ENCODE peak calls at places on chromosomes 16 and 17, in ten cellular contexts. One of them, this sample, is unnamed. For H3K27me3 and H3K36me3, the result is how much of the 10 kb centered on the place peaks cover.

GRCh38 chr17:2064980-2065785 is 10.3 kb downstream of the HIC1 start:
- DNase-seq in kidney epithelial cell: no peak
- DNase-seq in IMR-90: peak
- DNase-seq in cardiac muscle cell: peak
- DNase-seq in CD8-positive, alpha-beta memory T cell: peak
- DNase-seq in tibial artery: peak
- DNase-seq in pancreas: no peak
- DNase-seq in GM12878: no peak
- DNase-seq in right atrium auricular region: no peak
- DNase-seq in left ventricle myocardium inferior: no peak
- DNase-seq in this sample: no peak

GRCh38 chr16:68349838-68350410 is 39.1 kb downstream of the PRMT7 start:
- DNase-seq in kidney epithelial cell: no peak
- DNase-seq in IMR-90: no peak
- DNase-seq in cardiac muscle cell: no peak
- DNase-seq in CD8-positive, alpha-beta memory T cell: no peak
- DNase-seq in tibial artery: no peak
- DNase-seq in pancreas: no peak
- DNase-seq in GM12878: no peak
- DNase-seq in right atrium auricular region: no peak
- DNase-seq in left ventricle myocardium inferior: no peak
- DNase-seq in this sample: no peak

GRCh38 chr17:67376509-67376891 is 581 bp upstream of the PITPNC1 start:
- DNase-seq in kidney epithelial cell: no peak
- DNase-seq in IMR-90: peak
- DNase-seq in cardiac muscle cell: peak
- DNase-seq in CD8-positive, alpha-beta memory T cell: no peak
- DNase-seq in tibial artery: no peak
- DNase-seq in pancreas: no peak
- DNase-seq in GM12878: no peak
- DNase-seq in right atrium auricular region: no peak
- DNase-seq in left ventricle myocardium inferior: no peak
- DNase-seq in this sample: no peak

GRCh38 chr16:81198635-81199034 is 39.9 kb upstream of the BCO1 start:
- DNase-seq in kidney epithelial cell: no peak
- DNase-seq in IMR-90: no peak
- DNase-seq in cardiac muscle cell: peak
- DNase-seq in CD8-positive, alpha-beta memory T cell: no peak
- DNase-seq in tibial artery: no peak
- DNase-seq in pancreas: no peak
- DNase-seq in GM12878: no peak
- DNase-seq in right atrium auricular region: no peak
- DNase-seq in left ventricle myocardium inferior: no peak
- DNase-seq in this sample: peak

GRCh38 chr16:86809458-86809955 is 231.2 kb downstream of the FOXL1 start:
- DNase-seq in kidney epithelial cell: peak
- DNase-seq in IMR-90: peak
- DNase-seq in cardiac muscle cell: peak
- DNase-seq in CD8-positive, alpha-beta memory T cell: no peak
- DNase-seq in tibial artery: no peak
- DNase-seq in pancreas: no peak
- DNase-seq in GM12878: no peak
- DNase-seq in right atrium auricular region: no peak
- DNase-seq in left ventricle myocardium inferior: no peak
- DNase-seq in this sample: no peak

GRCh38 chr16:27240948-27241531 is 27.5 kb downstream of the NSMCE1 start:
- DNase-seq in kidney epithelial cell: no peak
- DNase-seq in IMR-90: peak
- DNase-seq in cardiac muscle cell: peak
- DNase-seq in CD8-positive, alpha-beta memory T cell: no peak
- DNase-seq in tibial artery: no peak
- DNase-seq in pancreas: peak
- DNase-seq in GM12878: no peak
- DNase-seq in right atrium auricular region: peak
- DNase-seq in left ventricle myocardium inferior: no peak
- DNase-seq in this sample: no peak

GRCh38 chr17:72150632-72151460 is 30.0 kb downstream of the SOX9 start:
- DNase-seq in kidney epithelial cell: no peak
- DNase-seq in IMR-90: no peak
- DNase-seq in cardiac muscle cell: peak
- DNase-seq in CD8-positive, alpha-beta memory T cell: no peak
- DNase-seq in tibial artery: no peak
- DNase-seq in pancreas: no peak
- DNase-seq in GM12878: no peak
- DNase-seq in right atrium auricular region: no peak
- DNase-seq in left ventricle myocardium inferior: no peak
- DNase-seq in this sample: no peak

GRCh38 chr16:28189237-28189636 is 22.5 kb downstream of the XPO6 start:
- DNase-seq in kidney epithelial cell: no peak
- DNase-seq in IMR-90: peak
- DNase-seq in cardiac muscle cell: no peak
- DNase-seq in CD8-positive, alpha-beta memory T cell: no peak
- DNase-seq in tibial artery: no peak
- DNase-seq in pancreas: no peak
- DNase-seq in GM12878: no peak
- DNase-seq in right atrium auricular region: no peak
- DNase-seq in left ventricle myocardium inferior: no peak
- DNase-seq in this sample: no peak

GRCh38 chr16:85028638-85029412 is 1.2 kb downstream of the KIAA0513 start:
- DNase-seq in kidney epithelial cell: no peak
- DNase-seq in IMR-90: peak
- DNase-seq in cardiac muscle cell: peak
- DNase-seq in CD8-positive, alpha-beta memory T cell: peak
- DNase-seq in tibial artery: peak
- DNase-seq in pancreas: peak
- DNase-seq in GM12878: no peak
- DNase-seq in right atrium auricular region: no peak
- DNase-seq in left ventricle myocardium inferior: no peak
- DNase-seq in this sample: no peak

GRCh38 chr17:3913531-3914318 is 2.5 kb downstream of the P2RX1 start:
- DNase-seq in kidney epithelial cell: no peak
- DNase-seq in IMR-90: peak
- DNase-seq in cardiac muscle cell: peak
- DNase-seq in CD8-positive, alpha-beta memory T cell: peak
- DNase-seq in tibial artery: peak
- DNase-seq in pancreas: peak
- DNase-seq in GM12878: peak
- DNase-seq in right atrium auricular region: no peak
- DNase-seq in left ventricle myocardium inferior: peak
- DNase-seq in this sample: peak

GRCh38 chr17:30104575-30105339 is 11.9 kb upstream of the NSRP1 start:
- DNase-seq in kidney epithelial cell: no peak
- DNase-seq in IMR-90: peak
- DNase-seq in cardiac muscle cell: peak
- DNase-seq in CD8-positive, alpha-beta memory T cell: peak
- DNase-seq in tibial artery: peak
- DNase-seq in pancreas: peak
- DNase-seq in GM12878: peak
- DNase-seq in right atrium auricular region: peak
- DNase-seq in left ventricle myocardium inferior: peak
- DNase-seq in this sample: peak

GRCh38 chr17:73359987-73360410 is 48.2 kb upstream of the CDC42EP4 start:
- DNase-seq in kidney epithelial cell: no peak
- DNase-seq in IMR-90: no peak
- DNase-seq in cardiac muscle cell: no peak
- DNase-seq in CD8-positive, alpha-beta memory T cell: no peak
- DNase-seq in tibial artery: no peak
- DNase-seq in pancreas: peak
- DNase-seq in GM12878: no peak
- DNase-seq in right atrium auricular region: no peak
- DNase-seq in left ventricle myocardium inferior: peak
- DNase-seq in this sample: peak
- H3K27me3 ChIP-seq in kidney epithelial cell: under half
- H3K27me3 ChIP-seq in IMR-90: under half
- H3K27me3 ChIP-seq in cardiac muscle cell: under half
- H3K27me3 ChIP-seq in CD8-positive, alpha-beta memory T cell: under half
- H3K27me3 ChIP-seq in tibial artery: under half
- H3K27me3 ChIP-seq in pancreas: under half
- H3K27me3 ChIP-seq in GM12878: under half
- H3K27me3 ChIP-seq in right atrium auricular region: under half
- H3K27me3 ChIP-seq in left ventricle myocardium inferior: under half
- H3K27me3 ChIP-seq in this sample: under half

DNA sequence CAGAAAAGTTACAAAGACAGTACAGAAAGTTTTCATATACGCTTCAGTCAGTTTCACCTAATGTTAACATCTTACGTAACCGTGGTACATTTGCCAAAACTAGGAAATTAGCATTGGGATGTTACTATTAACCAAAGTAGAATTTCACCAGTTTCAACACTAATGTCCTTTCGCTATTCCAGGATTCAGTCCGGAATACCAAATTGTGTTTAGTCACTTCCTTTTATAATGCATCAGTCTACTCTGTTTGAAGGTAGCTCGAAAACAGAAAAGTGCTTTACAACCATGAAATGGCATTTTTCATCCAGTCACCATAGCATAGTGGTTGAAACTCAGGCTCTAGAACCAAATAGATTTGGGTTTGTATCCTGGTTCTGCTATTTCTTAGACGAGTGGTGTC is 29.4 kb downstream of the AP2B1 start:
- DNase-seq in kidney epithelial cell: no peak
- DNase-seq in IMR-90: no peak
- DNase-seq in cardiac muscle cell: no peak
- DNase-seq in CD8-positive, alpha-beta memory T cell: no peak
- DNase-seq in tibial artery: no peak
- DNase-seq in pancreas: no peak
- DNase-seq in GM12878: no peak
- DNase-seq in right atrium auricular region: no peak
- DNase-seq in left ventricle myocardium inferior: no peak
- DNase-seq in this sample: no peak
- H3K36me3 ChIP-seq in kidney epithelial cell: under half
- H3K36me3 ChIP-seq in IMR-90: under half
- H3K36me3 ChIP-seq in cardiac muscle cell: under half
- H3K36me3 ChIP-seq in CD8-positive, alpha-beta memory T cell: under half
- H3K36me3 ChIP-seq in tibial artery: under half
- H3K36me3 ChIP-seq in pancreas: under half
- H3K36me3 ChIP-seq in GM12878: under half
- H3K36me3 ChIP-seq in right atrium auricular region: under half
- H3K36me3 ChIP-seq in left ventricle myocardium inferior: under half
- H3K36me3 ChIP-seq in this sample: under half

GRCh38 chr17:79831367-79832210 is 7.7 kb downstream of the CBX4 start:
- DNase-seq in kidney epithelial cell: no peak
- DNase-seq in IMR-90: no peak
- DNase-seq in cardiac muscle cell: peak
- DNase-seq in CD8-positive, alpha-beta memory T cell: no peak
- DNase-seq in tibial artery: peak
- DNase-seq in pancreas: peak
- DNase-seq in GM12878: no peak
- DNase-seq in right atrium auricular region: no peak
- DNase-seq in left ventricle myocardium inferior: peak
- DNase-seq in this sample: peak

GRCh38 chr17:79830763-79831366 is 8.4 kb downstream of the CBX4 start:
- DNase-seq in kidney epithelial cell: no peak
- DNase-seq in IMR-90: no peak
- DNase-seq in cardiac muscle cell: no peak
- DNase-seq in CD8-positive, alpha-beta memory T cell: no peak
- DNase-seq in tibial artery: no peak
- DNase-seq in pancreas: no peak
- DNase-seq in GM12878: no peak
- DNase-seq in right atrium auricular region: no peak
- DNase-seq in left ventricle myocardium inferior: no peak
- DNase-seq in this sample: no peak

GRCh38 chr17:79833110-79833450 is 6.2 kb downstream of the CBX4 start:
- DNase-seq in kidney epithelial cell: no peak
- DNase-seq in IMR-90: no peak
- DNase-seq in cardiac muscle cell: no peak
- DNase-seq in CD8-positive, alpha-beta memory T cell: no peak
- DNase-seq in tibial artery: no peak
- DNase-seq in pancreas: no peak
- DNase-seq in GM12878: no peak
- DNase-seq in right atrium auricular region: no peak
- DNase-seq in left ventricle myocardium inferior: no peak
- DNase-seq in this sample: no peak

GRCh38 chr17:79833744-79834574 is 5.3 kb downstream of the CBX4 start:
- DNase-seq in kidney epithelial cell: no peak
- DNase-seq in IMR-90: no peak
- DNase-seq in cardiac muscle cell: no peak
- DNase-seq in CD8-positive, alpha-beta memory T cell: no peak
- DNase-seq in tibial artery: no peak
- DNase-seq in pancreas: peak
- DNase-seq in GM12878: no peak
- DNase-seq in right atrium auricular region: no peak
- DNase-seq in left ventricle myocardium inferior: no peak
- DNase-seq in this sample: no peak

DNA sequence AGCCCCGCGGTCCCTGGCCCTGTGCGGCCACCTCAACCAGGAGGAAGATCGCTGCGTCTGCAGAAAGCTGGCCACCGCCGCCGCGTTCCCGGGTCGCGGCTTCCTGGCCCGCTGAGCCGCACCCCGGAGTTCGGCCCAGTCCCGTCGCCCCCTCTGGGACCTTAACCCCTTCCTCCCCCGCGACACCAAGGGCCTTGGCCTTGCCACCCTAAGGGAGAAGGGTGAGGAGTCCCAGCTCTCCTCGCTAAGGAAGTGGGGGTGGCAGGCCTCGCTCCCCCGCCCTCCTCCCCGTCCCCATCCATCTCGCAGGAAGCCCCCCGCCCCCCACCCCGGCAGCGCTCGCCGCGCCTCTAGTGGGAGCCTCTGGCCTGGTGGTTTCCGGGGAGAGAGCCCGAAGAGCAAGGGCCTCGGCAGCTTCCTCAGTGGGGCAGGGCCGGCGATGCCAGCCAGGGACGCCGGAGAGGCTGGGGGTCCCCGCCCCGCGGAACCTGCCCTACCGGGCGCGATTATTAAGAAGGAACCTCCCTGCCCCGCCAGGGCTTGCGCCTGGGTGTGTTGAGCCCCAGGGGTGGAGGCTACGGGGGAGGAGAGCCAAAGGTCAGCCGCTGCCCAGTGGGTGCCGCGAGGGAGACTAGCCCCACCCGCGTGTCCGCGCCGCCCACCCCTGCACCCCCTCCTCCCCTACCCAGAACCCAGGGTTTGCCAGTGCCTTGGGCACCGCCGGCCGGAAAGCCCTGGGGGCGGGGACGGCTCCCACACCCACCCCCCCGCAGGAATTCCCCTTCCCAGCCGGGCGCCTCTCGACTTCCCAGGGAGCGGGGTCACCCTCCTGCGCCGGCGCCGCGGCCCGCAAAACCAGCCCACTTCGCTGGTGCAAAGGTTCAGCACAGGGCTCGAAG is 6.8 kb downstream of the CBX4 start:
- DNase-seq in kidney epithelial cell: no peak
- DNase-seq in IMR-90: no peak
- DNase-seq in cardiac muscle cell: peak
- DNase-seq in CD8-positive, alpha-beta memory T cell: no peak
- DNase-seq in tibial artery: no peak
- DNase-seq in pancreas: peak
- DNase-seq in GM12878: no peak
- DNase-seq in right atrium auricular region: no peak
- DNase-seq in left ventricle myocardium inferior: peak
- DNase-seq in this sample: peak
- H3K4me3 ChIP-seq in kidney epithelial cell: no peak
- H3K4me3 ChIP-seq in IMR-90: no peak
- H3K4me3 ChIP-seq in cardiac muscle cell: peak
- H3K4me3 ChIP-seq in CD8-positive, alpha-beta memory T cell: no peak
- H3K4me3 ChIP-seq in tibial artery: no peak
- H3K4me3 ChIP-seq in pancreas: peak
- H3K4me3 ChIP-seq in GM12878: no peak
- H3K4me3 ChIP-seq in right atrium auricular region: peak
- H3K4me3 ChIP-seq in left ventricle myocardium inferior: peak
- H3K4me3 ChIP-seq in this sample: no peak

GRCh38 chr17:8004899-8005298 is 2.5 kb downstream of the GUCY2D start:
- DNase-seq in kidney epithelial cell: no peak
- DNase-seq in IMR-90: peak
- DNase-seq in cardiac muscle cell: peak
- DNase-seq in CD8-positive, alpha-beta memory T cell: no peak
- DNase-seq in tibial artery: no peak
- DNase-seq in pancreas: no peak
- DNase-seq in GM12878: no peak
- DNase-seq in right atrium auricular region: no peak
- DNase-seq in left ventricle myocardium inferior: no peak
- DNase-seq in this sample: no peak
- H3K27me3 ChIP-seq in kidney epithelial cell: under half
- H3K27me3 ChIP-seq in IMR-90: half or more
- H3K27me3 ChIP-seq in cardiac muscle cell: half or more
- H3K27me3 ChIP-seq in CD8-positive, alpha-beta memory T cell: under half
- H3K27me3 ChIP-seq in tibial artery: under half
- H3K27me3 ChIP-seq in pancreas: under half
- H3K27me3 ChIP-seq in GM12878: under half
- H3K27me3 ChIP-seq in right atrium auricular region: under half
- H3K27me3 ChIP-seq in left ventricle myocardium inferior: half or more
- H3K27me3 ChIP-seq in this sample: under half

This sample was measured in Caco-2.